ENCODE peak calls at places on chromosomes 4 and X, in seven cellular contexts. Q, W, Z, B, R, D and C are unnamed samples.
A peak's percentile ranks its signal among the peaks of the same experiment; 100 is the strongest.

GRCh38 chrX:18353931-18354368 is 538 bp downstream of the SCML2 start:
- DNase-seq in Q (no peak), W (no peak), Z (no peak), B (no peak), R (no peak), D (peak; percentile 12), C (peak; percentile 63)

GRCh38 chr4:80027611-80028010 is 45.4 kb downstream of the ANTXR2 start:
- DNase-seq in Q (peak; percentile 25), W (no peak), Z (no peak), B (no peak), R (no peak), D (no peak), C (no peak)

GRCh38 chrX:14032383-14032782 is 2.7 kb upstream of the GEMIN8 start:
- DNase-seq in Q (peak; percentile 61), W (peak; percentile 78), Z (no peak), B (peak; percentile 57), R (peak; percentile 45), D (peak; percentile 75), C (peak; percentile 63)

GRCh38 chrX:24838624-24839023 is 144.9 kb downstream of the POLA1 start:
- DNase-seq in Q (peak; percentile 50), W (no peak), Z (no peak), B (no peak), R (no peak), D (no peak), C (peak; percentile 35)

GRCh38 chr4:172035573-172035972 is 222.4 kb downstream of the GALNTL6 start:
- DNase-seq in Q (no peak), W (no peak), Z (no peak), B (no peak), R (no peak), D (no peak), C (no peak)

GRCh38 chr4:157128395-157128794 is 52.4 kb downstream of the GLRB start:
- DNase-seq in Q (peak; percentile 52), W (no peak), Z (no peak), B (peak; percentile 16), R (no peak), D (no peak), C (no peak)

GRCh38 chr4:147678796-147679549 is 5.0 kb downstream of the PRMT9 start:
- DNase-seq in Q (peak; percentile 41), W (no peak), Z (no peak), B (no peak), R (no peak), D (no peak), C (peak; percentile 14)

GRCh38 chr4:99379571-99379970 is 27.0 kb upstream of the ADH1C start:
- DNase-seq in Q (peak; percentile 24), W (no peak), Z (no peak), B (no peak), R (no peak), D (no peak), C (no peak)

GRCh38 chr4:159906051-159906450 is 803.2 kb downstream of the RAPGEF2 start:
- DNase-seq in Q (no peak), W (no peak), Z (no peak), B (no peak), R (no peak), D (no peak), C (no peak)

DNA sequence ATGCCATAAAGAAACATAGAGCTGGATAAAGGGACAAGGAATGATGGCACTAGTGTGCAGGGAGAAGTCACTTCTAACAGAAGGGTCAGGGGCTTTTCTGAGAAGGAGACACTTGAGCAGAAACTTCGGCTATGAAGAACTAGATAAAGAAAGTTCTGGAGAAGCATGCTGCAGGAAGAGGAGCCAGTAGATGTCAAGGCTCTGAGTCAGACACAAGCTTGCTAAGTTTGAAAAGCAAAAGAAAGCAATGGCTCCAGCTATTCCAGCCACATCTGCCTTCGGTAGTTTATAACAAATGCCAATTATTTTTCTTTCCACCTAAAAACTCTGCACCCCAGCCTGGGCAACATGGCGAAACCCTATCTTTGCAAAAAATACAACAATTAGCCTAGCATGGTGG is 7.5 kb downstream of the NUDT6 start:
- DNase-seq in Q (peak; percentile 77), W (no peak), Z (no peak), B (no peak), R (no peak), D (no peak), C (no peak)
- H3K27ac ChIP-seq in Q (peak overlapping the region; percentile 39), W (no peak overlapping the region), Z (no peak overlapping the region), B (no peak overlapping the region), R (no peak overlapping the region), D (no peak overlapping the region), C (no peak overlapping the region)

DNA sequence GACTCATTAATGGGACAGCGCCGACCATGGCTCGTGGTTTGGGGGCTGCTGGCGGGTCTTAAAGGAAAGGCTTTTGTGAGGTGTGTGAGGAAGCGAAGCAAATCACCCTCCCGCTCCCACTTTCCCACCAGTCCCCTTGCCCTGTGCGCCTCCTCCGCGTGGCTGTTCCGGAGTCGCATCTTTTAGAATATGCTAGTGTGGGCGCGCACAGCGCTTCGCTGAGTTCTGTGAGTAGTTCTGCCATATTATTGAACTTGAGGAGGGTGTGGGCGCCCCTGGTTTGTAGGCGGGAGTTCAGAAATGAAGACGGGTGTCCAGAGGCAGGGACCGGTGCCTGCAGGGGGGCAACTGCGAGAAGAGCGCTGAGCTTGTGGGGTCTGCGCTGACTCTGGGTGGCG is 49.1 kb downstream of the ZNF141 start:
- DNase-seq in Q (no peak), W (no peak), Z (no peak), B (no peak), R (no peak), D (no peak), C (no peak)
- H3K9me3 ChIP-seq in Q (peaks cover 59% of the 10 kb centered on the region), W (peaks cover 61% of the 10 kb centered on the region), Z (peaks cover 66% of the 10 kb centered on the region), B (no peaks in the 10 kb centered on the region), R (peaks cover 17% of the 10 kb centered on the region), D (peaks cover 72% of the 10 kb centered on the region), C (peaks cover 62% of the 10 kb centered on the region)

GRCh38 chr4:108716340-108716739 is 46.5 kb downstream of the ETNPPL start:
- DNase-seq in Q (no peak), W (no peak), Z (no peak), B (no peak), R (no peak), D (no peak), C (no peak)
- TF ChIP-seq CTCF in Q (no peak), W (no peak), Z (no peak), B (no peak), R (no peak), D (no peak), C (no peak)

GRCh38 chrX:103376979-103377324 is 614 bp downstream of the BEX3 start:
- DNase-seq in Q (peak; percentile 27), W (no peak), Z (no peak), B (peak; percentile 16), R (no peak), D (peak; percentile 8), C (no peak)
- H3K27ac ChIP-seq in Q (peak overlapping the region; percentile 99), W (peak overlapping the region; percentile 78), Z (peak overlapping the region; percentile 79), B (peak overlapping the region; percentile 89), R (peak overlapping the region; percentile 21), D (no peak overlapping the region), C (no peak overlapping the region)

GRCh38 chrX:130376077-130376476 is 9.4 kb downstream of the GPR119 start:
- DNase-seq in Q (no peak), W (no peak), Z (no peak), B (no peak), R (no peak), D (no peak), C (no peak)

GRCh38 chrX:130378008-130378669 is 7.3 kb downstream of the GPR119 start:
- DNase-seq in Q (no peak), W (no peak), Z (no peak), B (no peak), R (no peak), D (no peak), C (no peak)
- H3K9me3 ChIP-seq in Q (no peaks in the 10 kb centered on the region), W (no peaks in the 10 kb centered on the region), Z (no peaks in the 10 kb centered on the region), B (no peaks in the 10 kb centered on the region), R (no peaks in the 10 kb centered on the region), D (no peaks in the 10 kb centered on the region), C (no peaks in the 10 kb centered on the region)